ENCODE peak calls at places on chromosomes 5 and 9, in five cellular contexts. G is neural crest cell, S is heart left ventricle, E is adrenal gland, P is lower lobe of right lung. D is an unnamed sample.

GRCh38 chr9:69715825-69716224 is 43.7 kb upstream of the APBA1 start:
- DNase-seq in G (no peak), S (no peak), E (no peak), P (no peak), D (no peak)

GRCh38 chr9:69898714-69899209 is 78.1 kb downstream of the CFAP95 start:
- DNase-seq in G (no peak), S (no peak), E (no peak), P (no peak), D (no peak)

GRCh38 chr5:135239461-135240282 is 159.4 kb downstream of the MACROH2A1 start:
- DNase-seq in G (no peak), S (no peak), E (no peak), P (no peak), D (no peak)

GRCh38 chr5:72293495-72294055 is 26.5 kb downstream of the MRPS27 start:
- DNase-seq in G (no peak), S (no peak), E (no peak), P (no peak), D (no peak)

GRCh38 chr5:42943931-42944631 is 96.0 kb downstream of the ANXA2R start:
- DNase-seq in G (no peak), S (peak), E (peak), P (no peak), D (no peak)

GRCh38 chr5:22557251-22557650 is 295.9 kb downstream of the CDH12 start:
- DNase-seq in G (no peak), S (no peak), E (no peak), P (no peak), D (no peak)

GRCh38 chr5:41908374-41909079 is 4.4 kb downstream of the RIMOC1 start:
- DNase-seq in G (no peak), S (no peak), E (no peak), P (no peak), D (no peak)

GRCh38 chr5:167261309-167262100 is 1029.9 kb upstream of the WWC1 start:
- DNase-seq in G (no peak), S (no peak), E (peak), P (no peak), D (no peak)

GRCh38 chr5:131821221-131821620 is 24.4 kb upstream of the FNIP1 start:
- DNase-seq in G (no peak), S (no peak), E (no peak), P (no peak), D (no peak)

GRCh38 chr9:78031271-78031825 is at the start of gene GNAQ:
- DNase-seq in G (peak), S (peak), E (no peak), P (peak), D (peak)

GRCh38 chr9:89473762-89474469 is 24.0 kb downstream of the SEMA4D start:
- DNase-seq in G (no peak), S (no peak), E (no peak), P (no peak), D (no peak)

GRCh38 chr5:124342027-124342471 is 404.4 kb downstream of the ZNF608 start:
- DNase-seq in G (no peak), S (peak), E (peak), P (no peak), D (no peak)

GRCh38 chr5:126015244-126016054 is 407.8 kb upstream of the GRAMD2B start:
- DNase-seq in G (no peak), S (no peak), E (no peak), P (no peak), D (no peak)

GRCh38 chr5:175711031-175711430 is 53.2 kb downstream of the HRH2 start:
- DNase-seq in G (no peak), S (no peak), E (no peak), P (no peak), D (no peak)

GRCh38 chr5:59799668-59800374 is 93.7 kb downstream of the PDE4D start:
- DNase-seq in G (peak), S (peak), E (no peak), P (no peak), D (peak)

GRCh38 chr5:35694481-35694880 is 76.8 kb downstream of the SPEF2 start:
- DNase-seq in G (no peak), S (no peak), E (no peak), P (no peak), D (no peak)

GRCh38 chr5:122050959-122051358 is 27.1 kb downstream of the LOX start:
- DNase-seq in G (no peak), S (no peak), E (no peak), P (no peak), D (no peak)

GRCh38 chr5:180802325-180803180 is at the start of gene MGAT1:
- DNase-seq in G (peak), S (peak), E (peak), P (peak), D (peak)

GRCh38 chr5:80754900-80755299 is 100.1 kb upstream of the DHFR start:
- DNase-seq in G (no peak), S (no peak), E (no peak), P (no peak), D (no peak)

GRCh38 chr5:20972419-20972925 is 984.5 kb upstream of the CDH18 start:
- DNase-seq in G (no peak), S (peak), E (no peak), P (peak), D (no peak)

GRCh38 chr5:59768204-59769040 is 125.1 kb downstream of the PDE4D start:
- DNase-seq in G (peak), S (peak), E (peak), P (peak), D (peak)

GRCh38 chr5:88256872-88257271 is 11.8 kb downstream of the TMEM161B start:
- DNase-seq in G (no peak), S (no peak), E (peak), P (no peak), D (no peak)

GRCh38 chr5:19713740-19714139 is 274.3 kb downstream of the CDH18 start:
- DNase-seq in G (no peak), S (no peak), E (no peak), P (no peak), D (no peak)

GRCh38 chr5:1415059-1415425 is 30.2 kb downstream of the SLC6A3 start:
- DNase-seq in G (no peak), S (no peak), E (no peak), P (peak), D (no peak)

GRCh38 chr9:78365979-78366697 is 69.2 kb downstream of the PSAT1 start:
- DNase-seq in G (no peak), S (no peak), E (no peak), P (no peak), D (no peak)

GRCh38 chr5:124909734-124910133 is 163.3 kb upstream of the ZNF608 start:
- DNase-seq in G (no peak), S (no peak), E (no peak), P (no peak), D (no peak)

GRCh38 chr9:77750981-77751340 is 102.8 kb upstream of the GNA14 start:
- DNase-seq in G (no peak), S (no peak), E (no peak), P (no peak), D (no peak)

GRCh38 chr9:88995627-88996026 is 4.4 kb downstream of the S1PR3 start:
- DNase-seq in G (no peak), S (no peak), E (no peak), P (no peak), D (no peak)

GRCh38 chr5:67166460-67166871 is 30.1 kb downstream of the CD180 start:
- DNase-seq in G (no peak), S (peak), E (peak), P (peak), D (peak)

GRCh38 chr5:67163863-67164595 is 32.6 kb downstream of the CD180 start:
- DNase-seq in G (no peak), S (no peak), E (no peak), P (no peak), D (no peak)

GRCh38 chr5:67164856-67165523 is 31.6 kb downstream of the CD180 start:
- DNase-seq in G (no peak), S (no peak), E (no peak), P (no peak), D (no peak)

GRCh38 chr5:67166886-67167285 is 29.7 kb downstream of the CD180 start:
- DNase-seq in G (no peak), S (no peak), E (no peak), P (no peak), D (no peak)

GRCh38 chr5:67165524-67166459 is 30.8 kb downstream of the CD180 start:
- DNase-seq in G (peak), S (peak), E (peak), P (peak), D (peak)
- TF ChIP-seq CTCF in G (peak), S (peak), E (peak), P (peak), D (peak)

DNA sequence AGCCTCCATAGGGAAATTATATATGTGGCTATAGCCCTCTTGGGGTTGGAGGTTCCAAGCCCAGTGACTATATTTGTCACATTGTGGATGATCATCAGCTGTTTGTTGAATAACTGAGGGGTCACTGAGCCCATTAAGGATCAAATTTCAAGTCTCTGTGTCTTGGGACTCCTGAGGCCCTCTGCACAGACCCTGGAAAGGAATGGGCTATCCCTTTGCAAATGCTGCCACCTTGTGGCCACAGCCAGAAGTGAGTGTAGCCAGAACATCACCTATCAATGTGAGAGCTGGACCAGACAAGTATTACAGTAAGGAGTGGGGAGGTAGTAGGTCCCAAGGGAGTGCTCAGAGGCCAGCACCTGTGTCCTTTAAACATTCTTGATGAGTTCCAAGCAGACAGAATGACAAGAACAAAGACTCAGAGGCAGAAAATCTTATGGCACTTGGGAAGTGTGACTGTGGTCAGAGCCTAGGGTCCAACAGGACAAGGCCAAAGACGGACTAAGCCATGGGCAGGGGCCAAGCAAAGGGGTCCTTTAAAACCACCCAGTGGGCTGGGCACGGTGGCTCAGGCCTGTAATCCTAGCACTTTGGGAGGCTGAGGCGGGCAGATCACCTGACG is 8.2 kb downstream of the RPP25L start:
- DNase-seq in G (peak), S (peak), E (peak), P (peak), D (peak)
- TF ChIP-seq CTCF in G (peak), S (peak), E (peak), P (peak), D (peak)

GRCh38 chr9:91815896-91816295 is 134.1 kb downstream of the ROR2 start:
- DNase-seq in G (no peak), S (no peak), E (no peak), P (no peak), D (no peak)

GRCh38 chr9:91818226-91818587 is 131.8 kb downstream of the ROR2 start:
- DNase-seq in G (no peak), S (no peak), E (peak), P (no peak), D (no peak)

GRCh38 chr9:91816356-91816755 is 133.7 kb downstream of the ROR2 start:
- DNase-seq in G (no peak), S (no peak), E (no peak), P (no peak), D (no peak)

GRCh38 chr9:91817493-91818225 is 132.4 kb downstream of the ROR2 start:
- DNase-seq in G (no peak), S (no peak), E (peak), P (no peak), D (no peak)

DNA sequence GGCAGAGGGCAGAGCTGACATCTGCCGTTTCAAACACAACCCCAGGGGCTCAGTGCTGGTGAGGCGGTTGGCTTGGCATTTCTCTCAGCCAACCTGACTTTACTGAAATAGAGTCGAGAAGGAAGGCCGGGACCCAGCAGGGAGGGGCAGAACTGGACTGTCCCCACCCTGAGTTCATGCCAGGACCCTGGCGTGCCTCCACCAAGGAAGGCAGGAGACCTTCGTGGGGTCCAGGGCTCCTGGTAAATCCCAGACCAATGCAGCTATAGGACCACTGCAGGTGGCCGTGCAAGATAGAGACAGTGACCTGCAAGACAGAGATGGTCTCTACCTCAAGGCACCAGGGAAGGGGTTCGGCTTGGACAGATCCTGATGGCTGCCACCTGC is 132.9 kb downstream of the ROR2 start:
- DNase-seq in G (no peak), S (no peak), E (no peak), P (peak), D (no peak)
- TF ChIP-seq CTCF in G (no peak), S (no peak), E (no peak), P (no peak), D (no peak)

GRCh38 chr9:134289241-134289875 is 36.9 kb upstream of the RXRA start:
- DNase-seq in G (no peak), S (no peak), E (no peak), P (peak), D (no peak)
- TF ChIP-seq CTCF in G (no peak), S (no peak), E (no peak), P (no peak), D (no peak)

GRCh38 chr9:90801507-90802289 is at the start of gene SYK:
- DNase-seq in G (no peak), S (peak), E (peak), P (peak), D (peak)
- TF ChIP-seq CTCF in G (peak), S (no peak), E (no peak), P (no peak), D (no peak)

DNA sequence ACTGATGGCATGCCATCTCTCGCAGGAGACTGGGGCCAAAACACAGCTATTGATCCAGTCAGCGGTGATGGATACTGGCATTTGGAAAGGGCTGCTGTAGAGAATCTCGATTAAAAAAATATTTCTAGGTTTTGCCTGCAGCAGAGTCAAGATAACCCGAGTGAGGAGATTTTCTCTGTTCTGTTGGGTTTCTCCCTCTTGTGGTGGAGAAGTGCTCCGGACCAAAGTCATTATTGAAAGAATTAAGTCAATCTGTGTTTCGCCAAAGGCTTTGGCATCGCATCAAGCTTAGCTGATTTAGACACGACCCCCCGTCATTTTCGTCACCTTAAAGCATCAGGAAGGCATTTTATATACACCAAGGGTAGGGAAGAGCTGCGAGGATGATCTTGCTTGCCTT is 97.2 kb upstream of the IRX2 start:
- DNase-seq in G (no peak), S (no peak), E (no peak), P (no peak), D (no peak)
- TF ChIP-seq CTCF in G (peak), S (no peak), E (no peak), P (no peak), D (no peak)

GRCh38 chr5:13660072-13660471 is 284.4 kb downstream of the DNAH5 start:
- DNase-seq in G (no peak), S (no peak), E (no peak), P (no peak), D (no peak)
- TF ChIP-seq CTCF in G (peak), S (no peak), E (no peak), P (no peak), D (no peak)

GRCh38 chr9:34254966-34255825 is 73.9 kb downstream of the KIF24 start:
- DNase-seq in G (no peak), S (no peak), E (peak), P (no peak), D (no peak)

GRCh38 chr9:34254141-34254913 is 74.7 kb downstream of the KIF24 start:
- DNase-seq in G (no peak), S (no peak), E (peak), P (no peak), D (no peak)

GRCh38 chr9:34252670-34253459 is 74.0 kb downstream of the UBAP1 start:
- DNase-seq in G (peak), S (peak), E (peak), P (peak), D (peak)

GRCh38 chr9:34252016-34252415 is 73.2 kb downstream of the UBAP1 start:
- DNase-seq in G (no peak), S (no peak), E (peak), P (no peak), D (no peak)

GRCh38 chr9:34253460-34253837 is 74.6 kb downstream of the UBAP1 start:
- DNase-seq in G (no peak), S (peak), E (peak), P (no peak), D (no peak)
- TF ChIP-seq CTCF in G (no peak), S (no peak), E (peak), P (no peak), D (no peak)

DNA sequence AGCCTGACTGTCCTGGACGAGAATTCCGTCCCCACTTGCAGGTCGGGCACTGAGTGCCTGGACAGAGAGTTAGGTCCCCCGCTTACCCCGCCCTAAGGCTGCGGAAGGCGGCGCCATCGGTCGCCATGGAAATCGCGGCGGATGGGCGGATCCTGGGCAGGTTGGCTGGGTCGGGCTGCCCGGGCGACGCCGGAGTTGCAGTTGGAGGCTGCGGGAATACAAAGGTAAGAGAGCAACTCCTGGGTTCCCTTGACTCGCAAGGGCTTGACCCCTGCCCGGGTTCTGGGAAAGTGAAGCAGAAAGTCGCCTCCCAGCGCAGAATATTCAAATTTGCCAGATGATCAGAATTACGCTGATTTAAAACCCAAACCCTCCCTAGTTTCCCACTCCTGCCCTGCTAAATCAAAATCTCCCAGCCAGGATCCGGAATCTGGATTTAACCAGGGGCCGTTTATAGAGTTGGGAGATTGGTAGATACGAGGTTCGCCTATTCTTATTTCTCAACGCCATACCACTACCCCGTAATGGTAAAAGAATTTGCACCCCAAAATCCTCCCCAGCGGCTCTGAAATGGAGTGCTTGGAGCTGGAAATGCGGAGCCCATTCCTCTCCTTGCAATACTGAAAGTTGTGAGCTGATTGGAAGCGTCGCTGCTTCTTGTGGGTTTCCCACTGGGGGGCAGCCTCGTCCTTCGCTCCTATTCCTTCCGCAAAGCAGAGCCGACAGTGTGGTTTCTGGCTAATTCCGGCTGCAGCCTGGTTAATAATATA is 156.4 kb upstream of the RASEF start:
- DNase-seq in G (peak), S (peak), E (peak), P (peak), D (peak)
- TF ChIP-seq CTCF in G (peak), S (peak), E (peak), P (peak), D (no peak)

DNA sequence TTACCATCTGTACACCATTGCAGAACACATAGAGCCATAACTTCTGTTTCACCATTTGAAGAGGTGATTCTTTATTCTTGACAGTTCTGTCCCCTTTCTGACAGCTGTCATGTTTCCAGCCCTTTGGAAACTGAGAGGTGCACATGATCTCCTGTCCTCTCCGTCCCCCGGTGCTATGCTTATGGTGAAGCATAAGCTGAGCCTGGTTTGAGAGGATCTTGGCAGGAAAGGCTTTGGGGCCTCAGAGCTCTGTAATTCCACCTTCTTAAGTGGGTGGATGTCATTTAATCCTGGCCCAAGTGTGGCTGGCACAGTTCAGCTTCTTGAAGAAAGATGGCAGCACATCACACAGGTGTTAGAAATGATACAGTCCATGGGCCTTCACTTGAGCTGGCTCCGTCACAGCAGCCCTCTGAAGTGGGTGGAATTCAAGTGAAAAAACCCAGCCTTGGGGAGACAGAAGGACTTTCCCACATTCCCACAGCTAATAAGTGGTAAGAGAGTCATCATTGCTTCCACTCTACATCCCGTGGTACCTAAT is 30.7 kb upstream of the GRPEL2 start:
- DNase-seq in G (no peak), S (no peak), E (no peak), P (no peak), D (no peak)
- TF ChIP-seq CTCF in G (no peak), S (no peak), E (no peak), P (no peak), D (no peak)